ENCODE peak calls at places on chromosomes 7 and 10, in five cellular contexts. K is OCI-LY7, J is lower lobe of right lung, I is uterus, Z is dorsolateral prefrontal cortex. X is an unnamed sample.

GRCh38 chr10:90197766-90198165 is 496.4 kb downstream of the KIF20B start:
- DNase-seq in K (no peak), J (no peak), I (no peak), Z (no peak), X (no peak)

GRCh38 chr7:54465095-54465494 is 77.1 kb upstream of the VSTM2A start:
- DNase-seq in K (no peak), J (no peak), I (no peak), Z (no peak), X (no peak)

GRCh38 chr7:117728858-117729257 is 144.4 kb downstream of the CTTNBP2 start:
- DNase-seq in K (no peak), J (no peak), I (no peak), Z (peak), X (no peak)

GRCh38 chr7:106657085-106657991 is 3.6 kb downstream of the CCDC71L start:
- DNase-seq in K (no peak), J (no peak), I (no peak), Z (no peak), X (no peak)

GRCh38 chr7:36279251-36279925 is 110.3 kb upstream of the ANLN start:
- DNase-seq in K (no peak), J (no peak), I (no peak), Z (no peak), X (no peak)

GRCh38 chr10:72016608-72017310 is 52.6 kb downstream of the CHST3 start:
- DNase-seq in K (no peak), J (no peak), I (no peak), Z (no peak), X (no peak)

GRCh38 chr10:107244122-107244521 is 79.6 kb upstream of the SORCS1 start:
- DNase-seq in K (no peak), J (no peak), I (no peak), Z (no peak), X (no peak)

GRCh38 chr7:12719978-12720377 is 32.5 kb downstream of the ARL4A start:
- DNase-seq in K (no peak), J (no peak), I (peak), Z (no peak), X (no peak)

GRCh38 chr10:35336921-35337741 is 822 bp downstream of the CCNY start:
- DNase-seq in K (peak), J (peak), I (peak), Z (peak), X (no peak)

GRCh38 chr10:85542149-85542548 is 824.4 kb downstream of the GRID1 start:
- DNase-seq in K (no peak), J (no peak), I (no peak), Z (no peak), X (no peak)

GRCh38 chr10:93030409-93030808 is 30.2 kb upstream of the CYP26C1 start:
- DNase-seq in K (no peak), J (no peak), I (no peak), Z (no peak), X (no peak)

GRCh38 chr10:49700997-49701396 is 21.5 kb downstream of the C10orf53 start:
- DNase-seq in K (no peak), J (no peak), I (no peak), Z (no peak), X (no peak)

DNA sequence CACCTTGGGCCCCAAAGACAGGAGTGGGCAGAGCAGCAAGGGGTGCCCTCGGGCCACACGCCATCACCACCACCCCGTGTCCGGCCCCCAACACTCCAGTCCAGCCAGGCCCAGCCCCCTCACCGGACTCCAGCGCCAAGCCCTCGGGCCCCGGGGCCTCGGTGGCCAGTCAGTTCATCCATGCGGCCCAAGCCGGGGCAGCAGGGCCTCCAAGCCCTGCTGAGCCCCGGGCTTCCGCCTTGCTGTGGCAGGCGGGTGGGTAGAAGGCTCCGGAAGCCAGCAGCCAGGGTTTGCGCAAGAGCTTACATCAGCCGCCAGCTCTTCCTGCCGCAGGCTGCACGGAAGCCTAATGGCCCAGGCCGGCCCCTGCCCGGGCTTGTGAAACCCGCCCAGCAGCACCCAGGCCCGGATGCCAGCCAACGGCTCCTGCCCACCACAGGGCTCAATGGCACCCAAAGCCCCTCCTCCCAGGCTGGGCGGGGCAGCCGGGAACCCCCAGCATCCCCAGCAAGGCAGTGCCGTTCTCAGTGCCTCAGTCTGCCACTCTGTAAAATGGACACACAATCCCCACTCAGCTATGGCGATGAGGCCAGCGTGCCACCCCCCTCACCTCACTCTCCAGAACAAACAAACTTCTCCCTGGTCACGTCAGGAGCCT is 26.5 kb downstream of the TNRC18 start:
- DNase-seq in K (peak), J (peak), I (peak), Z (peak), X (peak)
- H3K4me3 ChIP-seq in K (peak), J (peak), I (peak), Z (peak), X (peak)

DNA sequence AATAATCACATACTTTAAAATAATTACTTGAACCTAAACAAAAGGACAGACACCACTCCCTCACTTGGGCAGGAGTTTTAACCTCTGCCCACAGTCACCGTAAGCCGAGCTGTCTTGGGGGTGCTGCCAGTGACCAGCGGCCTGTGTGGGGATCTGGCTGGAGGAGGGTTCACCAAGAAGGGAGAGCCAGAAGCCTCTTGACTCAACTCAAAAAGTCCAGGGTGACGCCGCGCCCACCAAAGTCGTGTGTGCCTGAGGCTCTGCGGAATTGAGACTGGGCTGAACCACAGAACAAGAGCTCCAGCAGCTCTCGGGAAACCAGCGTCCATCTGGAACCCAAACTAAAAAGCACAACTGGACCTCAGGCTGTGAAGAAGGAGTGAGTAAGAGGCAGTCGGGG is 35.8 kb downstream of the ZFAND2A start:
- DNase-seq in K (no peak), J (peak), I (no peak), Z (peak), X (no peak)
- H3K4me3 ChIP-seq in K (no peak), J (peak), I (no peak), Z (peak), X (no peak)

GRCh38 chr7:45028138-45028919 is 28.3 kb downstream of the CCM2 start:
- DNase-seq in K (no peak), J (no peak), I (no peak), Z (no peak), X (no peak)
- H3K4me3 ChIP-seq in K (peak), J (peak), I (no peak), Z (peak), X (no peak)

DNA sequence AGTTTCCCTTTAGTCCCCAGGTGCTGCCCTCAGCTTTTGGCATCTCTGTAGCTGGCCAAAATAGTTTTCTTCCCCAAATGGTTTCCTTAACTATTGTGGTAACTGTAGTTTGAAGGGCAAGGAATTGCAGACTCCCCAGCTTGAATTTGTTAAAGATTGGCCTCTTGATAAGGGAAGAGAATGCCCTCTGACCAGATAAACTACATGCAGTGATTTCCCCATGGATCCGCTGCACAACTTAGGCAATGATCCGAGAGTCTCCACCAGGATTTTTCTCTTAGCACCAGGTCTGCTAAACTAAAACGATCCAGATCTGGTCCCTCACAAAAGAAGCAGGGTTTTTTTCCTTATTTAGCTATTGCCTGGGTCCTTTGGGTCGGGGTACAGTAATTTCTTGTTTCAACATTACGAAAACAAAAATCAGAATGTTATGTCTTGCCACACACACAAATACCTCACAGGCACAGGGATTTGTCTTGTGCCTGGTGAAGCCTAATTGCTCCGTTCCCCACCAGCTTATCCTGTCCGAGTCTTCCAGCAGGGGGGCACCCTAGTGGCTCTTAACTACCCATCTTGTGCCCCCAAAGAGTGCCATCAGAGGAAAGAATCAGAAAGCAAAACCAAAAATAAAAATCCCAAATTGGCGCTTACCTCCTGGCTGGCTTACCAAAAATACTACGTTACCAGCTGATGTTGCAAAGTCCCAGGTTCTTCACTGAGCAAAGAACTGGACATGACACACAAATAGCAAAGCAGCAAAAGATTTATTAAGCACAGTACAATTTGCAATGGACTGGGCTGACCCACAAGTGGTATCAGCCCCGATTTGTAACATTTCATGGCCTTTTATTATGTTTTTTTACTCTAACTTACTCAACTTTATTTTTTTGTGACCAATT is 16.4 kb upstream of the STEAP2 start:
- DNase-seq in K (no peak), J (no peak), I (no peak), Z (no peak), X (no peak)
- H3K4me3 ChIP-seq in K (no peak), J (no peak), I (no peak), Z (no peak), X (no peak)

X was measured in Jurkat, Clone E6-1.